ENCODE peak calls at places on chromosome 4, in five cellular contexts. W, E, L, D and H are unnamed samples.

GRCh38 chr4:2754848-2755820 is 1.0 kb downstream of the TNIP2 start:
- DNase-seq in D (no peak), E (no peak), L (no peak), W (no peak), H (no peak)

GRCh38 chr4:1002131-1002630 is 9.0 kb upstream of the SLC26A1 start:
- DNase-seq in W (no peak), D (peak), E (no peak), L (no peak), H (peak)

GRCh38 chr4:17038510-17039176 is 140.2 kb upstream of the LDB2 start:
- DNase-seq in L (no peak), D (peak), E (no peak), W (no peak), H (peak)

GRCh38 chr4:183838987-183839712 is 66.0 kb upstream of the STOX2 start:
- DNase-seq in W (no peak), L (peak), E (no peak), D (peak), H (peak)

GRCh38 chr4:40630335-40631021 is 814 bp upstream of the RBM47 start:
- DNase-seq in E (no peak), L (no peak), W (no peak), D (peak), H (peak)

GRCh38 chr4:187996502-187997177 is 1.1 kb downstream of the ZFP42 start:
- DNase-seq in L (no peak), W (no peak), D (peak), E (no peak), H (peak)

GRCh38 chr4:87007345-87008181 is 72.8 kb downstream of the AFF1 start:
- DNase-seq in D (peak), E (peak), L (no peak), W (no peak), H (peak)

GRCh38 chr4:107930821-107931774 is at the start of gene CYP2U1:
- DNase-seq in L (peak), W (no peak), E (peak), D (peak), H (peak)

GRCh38 chr4:180028682-180029081 is 2214.5 kb upstream of the TENM3 start:
- DNase-seq in D (peak), L (no peak), E (no peak), W (peak), H (peak)

GRCh38 chr4:83993774-83994173 is 457.9 kb downstream of the GPAT3 start:
- DNase-seq in L (no peak), D (peak), E (no peak), W (no peak), H (peak)

GRCh38 chr4:14632041-14632440 is 370.2 kb upstream of the CPEB2 start:
- DNase-seq in D (no peak), L (no peak), E (no peak), W (no peak), H (no peak)

GRCh38 chr4:145945431-145946155 is 7.0 kb upstream of the ZNF827 start:
- DNase-seq in D (no peak), E (no peak), L (no peak), W (no peak), H (no peak)